ENCODE peak calls at places on chromosomes 3 and 15, in four cellular contexts. V, Z, Q and C are unnamed samples.

GRCh38 chr15:63497642-63498100 is 6.7 kb upstream of the USP3 start:
- DNase-seq in V (no peak), Z (no peak), Q (no peak), C (no peak)

GRCh38 chr3:129940086-129940485 is 34.4 kb upstream of the TRH start:
- DNase-seq in V (no peak), Z (no peak), Q (no peak), C (no peak)

GRCh38 chr3:11459147-11459837 is 184.4 kb downstream of the VGLL4 start:
- DNase-seq in V (no peak), Z (no peak), Q (no peak), C (no peak)

GRCh38 chr3:114900908-114901307 is 246.2 kb downstream of the ZBTB20 start:
- DNase-seq in V (no peak), Z (no peak), Q (no peak), C (no peak)

GRCh38 chr3:155738580-155739076 is 6.2 kb downstream of the PLCH1 start:
- DNase-seq in V (no peak), Z (no peak), Q (no peak), C (no peak)

GRCh38 chr3:69094467-69095205 is 9.9 kb downstream of the ARL6IP5 start:
- DNase-seq in V (peak; percentile 84), Z (no peak), Q (no peak), C (no peak)

GRCh38 chr3:119831941-119832371 is 50.1 kb downstream of the NR1I2 start:
- DNase-seq in V (no peak), Z (no peak), Q (no peak), C (no peak)

GRCh38 chr15:96330064-96330449 is 443 bp upstream of the NR2F2 start:
- DNase-seq in V (no peak), Z (peak; percentile 68), Q (no peak), C (no peak)

GRCh38 chr15:51286816-51287215 is 51.6 kb downstream of the CYP19A1 start:
- DNase-seq in V (peak; percentile 57), Z (no peak), Q (no peak), C (no peak)

GRCh38 chr15:55917881-55918296 is 75.5 kb downstream of the NEDD4 start:
- DNase-seq in V (peak; percentile 50), Z (peak; percentile 27), Q (no peak), C (no peak)

GRCh38 chr15:62756326-62756994 is 286.1 kb upstream of the TPM1 start:
- DNase-seq in V (no peak), Z (no peak), Q (no peak), C (no peak)

GRCh38 chr15:96767703-96768434 is 437.4 kb downstream of the NR2F2 start:
- DNase-seq in V (no peak), Z (no peak), Q (no peak), C (no peak)

GRCh38 chr3:13617981-13618380 is 69.1 kb downstream of the FBLN2 start:
- DNase-seq in V (no peak), Z (no peak), Q (no peak), C (no peak)

GRCh38 chr3:142888484-142889262 is at the start of gene PCOLCE2:
- DNase-seq in V (peak; percentile 49), Z (peak; percentile 4), Q (peak; percentile 9), C (peak; percentile 78)

GRCh38 chr3:98038876-98039275 is 3.8 kb upstream of the GABRR3 start:
- DNase-seq in V (no peak), Z (no peak), Q (no peak), C (no peak)

GRCh38 chr3:113222412-113223086 is 11.2 kb downstream of the BOC start:
- DNase-seq in V (peak; percentile 9), Z (peak; percentile 60), Q (no peak), C (peak; percentile 64)

GRCh38 chr3:58578873-58579272 is 1.7 kb upstream of the FAM107A start:
- DNase-seq in V (no peak), Z (no peak), Q (no peak), C (no peak)

GRCh38 chr3:32815812-32816438 is 1.9 kb upstream of the TRIM71 start:
- DNase-seq in V (no peak), Z (no peak), Q (no peak), C (no peak)

GRCh38 chr3:12624056-12624455 is 39.9 kb downstream of the RAF1 start:
- DNase-seq in V (no peak), Z (no peak), Q (no peak), C (no peak)

GRCh38 chr3:1971780-1972179 is 126.9 kb upstream of the CNTN4 start:
- DNase-seq in V (no peak), Z (no peak), Q (no peak), C (no peak)

GRCh38 chr3:54870423-54870822 is 57.4 kb downstream of the LRTM1 start:
- DNase-seq in V (peak; percentile 11), Z (peak; percentile 33), Q (peak; percentile 44), C (no peak)

GRCh38 chr15:89132611-89133242 is 44.5 kb downstream of the ABHD2 start:
- DNase-seq in V (no peak), Z (peak; percentile 55), Q (no peak), C (no peak)

GRCh38 chr3:137081711-137082110 is 123.9 kb downstream of the IL20RB start:
- DNase-seq in V (no peak), Z (no peak), Q (no peak), C (no peak)

GRCh38 chr3:186930143-186930638 is at the start of gene ST6GAL1:
- DNase-seq in V (peak; percentile 69), Z (peak; percentile 13), Q (no peak), C (no peak)

GRCh38 chr3:147620906-147621305 is 211.7 kb downstream of the ZIC1 start:
- DNase-seq in V (no peak), Z (no peak), Q (no peak), C (no peak)